ENCODE peak calls at places on chromosomes 11 and 22, in nine cellular contexts. V is HepG2; P is naive thymus-derived CD4-positive, alpha-beta T cell; G is spleen; Z is PC-9; I is CD8-positive, alpha-beta T cell; U is stomach; H is HCT116; S is cardiac muscle cell. T is an unnamed sample.

GRCh38 chr22:42939941-42940653 is 74.9 kb downstream of the PACSIN2 start:
- DNase-seq in V (peak; percentile 88), P (no peak), G (no peak), Z (peak; percentile 99), I (no peak), U (peak; percentile 69), H (peak; percentile 78), S (no peak), T (no peak)

GRCh38 chr11:13924801-13925327 is 37.7 kb upstream of the SPON1 start:
- DNase-seq in V (no peak), P (no peak), G (no peak), Z (no peak), I (no peak), U (no peak), H (no peak), S (no peak), T (no peak)

GRCh38 chr22:20867179-20868099 is 8.6 kb downstream of the SNAP29 start:
- DNase-seq in V (peak; percentile 80), P (no peak), G (no peak), Z (no peak), I (no peak), U (peak; percentile 66), H (no peak), S (peak; percentile 31), T (peak; percentile 36)

GRCh38 chr22:22940961-22941605 is 53.5 kb downstream of the IGLL5 start:
- DNase-seq in V (no peak), P (no peak), G (no peak), Z (no peak), I (no peak), U (peak; percentile 17), H (no peak), S (no peak), T (peak; percentile 3)

GRCh38 chr11:92295175-92296137 is 70.8 kb downstream of the FAT3 start:
- DNase-seq in V (no peak), P (no peak), G (no peak), Z (peak; percentile 32), I (no peak), U (peak; percentile 35), H (no peak), S (no peak), T (no peak)

GRCh38 chr11:129248618-129249017 is 56.5 kb upstream of the ARHGAP32 start:
- DNase-seq in V (peak; percentile 77), P (no peak), G (no peak), Z (no peak), I (no peak), U (no peak), H (no peak), S (no peak), T (no peak)

GRCh38 chr11:46055371-46055770 is 65.9 kb downstream of the PHF21A start:
- DNase-seq in V (peak; percentile 80), P (no peak), G (no peak), Z (no peak), I (no peak), U (no peak), H (no peak), S (no peak), T (no peak)

GRCh38 chr22:32764330-32765116 is 37.0 kb upstream of the TIMP3 start:
- DNase-seq in V (no peak), P (no peak), G (no peak), Z (peak; percentile 79), I (no peak), U (no peak), H (no peak), S (peak; percentile 28), T (no peak)

DNA sequence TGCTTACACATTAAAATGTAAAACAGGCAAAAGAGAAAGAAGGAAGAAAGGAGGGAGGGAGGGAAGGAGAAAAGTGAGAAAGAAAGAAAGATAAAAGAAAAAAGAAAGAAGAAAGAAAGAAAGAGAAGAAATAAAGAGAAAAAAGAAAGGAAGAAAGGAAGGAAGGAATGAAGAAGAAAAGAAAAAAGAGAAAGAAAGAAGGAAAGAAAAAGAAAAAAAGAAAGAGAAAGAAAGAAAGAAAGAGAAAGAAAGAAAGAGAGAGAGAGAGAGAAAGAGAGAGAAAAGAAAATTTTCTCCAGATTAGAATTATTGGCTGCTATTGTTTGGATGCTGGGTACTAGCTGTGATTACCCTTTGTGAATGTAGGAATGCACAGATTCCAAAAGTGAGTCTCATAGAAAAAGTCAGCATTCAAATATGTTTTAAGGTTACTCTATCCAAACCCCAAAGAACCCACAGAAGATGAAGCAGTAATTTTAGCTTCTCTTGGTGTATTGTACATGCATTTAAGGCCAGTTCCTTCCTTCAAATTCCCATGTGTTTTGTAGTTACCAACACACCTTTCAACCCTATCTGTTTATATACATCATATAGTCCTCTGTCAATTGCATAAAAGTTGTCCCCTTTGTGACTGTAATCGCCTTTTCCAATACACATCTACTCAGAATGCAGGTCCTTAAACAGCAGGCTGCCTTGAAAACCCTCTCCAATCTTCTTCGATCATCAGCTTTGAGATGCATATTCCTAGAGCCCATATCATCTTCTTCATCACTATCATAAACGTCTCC is 789 bp upstream of the FAM111A start:
- DNase-seq in V (no peak), P (no peak), G (no peak), Z (no peak), I (no peak), U (no peak), H (no peak), S (no peak), T (no peak)
- H3K27me3 ChIP-seq in V (no peaks in the 10 kb centered on the region), P (no peaks in the 10 kb centered on the region), G (no peaks in the 10 kb centered on the region), Z (no peaks in the 10 kb centered on the region), I (no peaks in the 10 kb centered on the region), U (no peaks in the 10 kb centered on the region), H (no peaks in the 10 kb centered on the region), S (peaks cover 57% of the 10 kb centered on the region), T (no peaks in the 10 kb centered on the region)

GRCh38 chr11:122779047-122779629 is 59.2 kb upstream of the CRTAM start:
- DNase-seq in V (no peak), P (no peak), G (no peak), Z (peak; percentile 91), I (no peak), U (no peak), H (no peak), S (no peak), T (no peak)

GRCh38 chr11:122781378-122782040 is 56.8 kb upstream of the CRTAM start:
- DNase-seq in V (peak; percentile 58), P (peak; percentile 55), G (peak; percentile 92), Z (peak; percentile 62), I (peak; percentile 69), U (peak; percentile 84), H (peak; percentile 67), S (peak; percentile 92), T (peak; percentile 85)

GRCh38 chr11:122782222-122782621 is 56.1 kb upstream of the CRTAM start:
- DNase-seq in V (no peak), P (no peak), G (no peak), Z (no peak), I (no peak), U (no peak), H (no peak), S (no peak), T (no peak)

GRCh38 chr11:122778148-122778547 is 60.2 kb upstream of the CRTAM start:
- DNase-seq in V (no peak), P (no peak), G (no peak), Z (peak; percentile 82), I (no peak), U (no peak), H (no peak), S (no peak), T (no peak)

GRCh38 chr11:122780296-122780949 is 57.9 kb upstream of the CRTAM start:
- DNase-seq in V (no peak), P (no peak), G (no peak), Z (no peak), I (no peak), U (no peak), H (no peak), S (no peak), T (no peak)
- H3K4me1 ChIP-seq in V (no peaks in the 10 kb centered on the region), P (no peaks in the 10 kb centered on the region), G (peaks cover 69% of the 10 kb centered on the region), Z (peaks cover 74% of the 10 kb centered on the region), I (no peaks in the 10 kb centered on the region), U (peaks cover 16% of the 10 kb centered on the region), H (no peaks in the 10 kb centered on the region), S (peaks cover 9% of the 10 kb centered on the region), T (peaks cover 9% of the 10 kb centered on the region)

GRCh38 chr22:26169312-26170111 is at the start of gene SEZ6L:
- DNase-seq in V (no peak), P (peak; percentile 12), G (peak; percentile 77), Z (no peak), I (no peak), U (no peak), H (no peak), S (peak; percentile 66), T (peak; percentile 14)

GRCh38 chr22:26170795-26171194 is 1.5 kb downstream of the SEZ6L start:
- DNase-seq in V (no peak), P (no peak), G (no peak), Z (no peak), I (no peak), U (no peak), H (no peak), S (peak; percentile 85), T (peak; percentile 11)

GRCh38 chr22:26170112-26170492 is 840 bp downstream of the SEZ6L start:
- DNase-seq in V (no peak), P (no peak), G (no peak), Z (no peak), I (no peak), U (no peak), H (no peak), S (no peak), T (no peak)

GRCh38 chr22:26172389-26172990 is 3.2 kb downstream of the SEZ6L start:
- DNase-seq in V (peak; percentile 53), P (no peak), G (no peak), Z (no peak), I (no peak), U (no peak), H (peak; percentile 24), S (peak; percentile 75), T (no peak)

DNA sequence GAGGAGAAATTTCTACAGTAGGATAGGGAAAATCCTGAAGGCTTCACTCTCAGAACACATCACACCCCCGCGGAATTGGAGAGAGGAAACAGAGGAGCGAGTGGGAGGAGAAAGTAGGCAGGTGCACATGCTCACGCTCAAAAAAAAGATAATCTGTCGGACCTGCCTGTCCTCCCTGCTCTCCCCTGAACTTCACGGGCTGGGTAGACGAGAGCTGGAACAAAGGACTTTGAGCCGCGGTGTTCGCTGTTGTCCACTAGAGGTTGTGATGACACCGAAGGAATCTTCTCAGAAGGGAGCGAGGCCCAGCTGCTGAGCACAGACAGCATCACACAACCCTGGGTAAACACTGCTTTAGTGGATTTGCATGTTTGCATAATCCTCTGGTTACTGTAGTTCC is 5.0 kb downstream of the SEZ6L start:
- DNase-seq in V (peak; percentile 23), P (no peak), G (no peak), Z (no peak), I (no peak), U (no peak), H (no peak), S (peak; percentile 20), T (no peak)
- H3K27me3 ChIP-seq in V (peaks cover 13% of the 10 kb centered on the region), P (no peaks in the 10 kb centered on the region), G (peaks cover 64% of the 10 kb centered on the region), Z (peaks cover 23% of the 10 kb centered on the region), I (peaks cover 8% of the 10 kb centered on the region), U (peaks cover 90% of the 10 kb centered on the region), H (peaks cover 34% of the 10 kb centered on the region), S (peaks cover 30% of the 10 kb centered on the region), T (no peaks in the 10 kb centered on the region)

GRCh38 chr11:130462101-130462885 is 13.8 kb downstream of the ADAMTS15 start:
- DNase-seq in V (no peak), P (no peak), G (no peak), Z (no peak), I (no peak), U (no peak), H (no peak), S (no peak), T (no peak)

GRCh38 chr11:130456276-130456675 is 7.8 kb downstream of the ADAMTS15 start:
- DNase-seq in V (no peak), P (no peak), G (no peak), Z (no peak), I (no peak), U (no peak), H (no peak), S (no peak), T (no peak)

GRCh38 chr11:130457909-130458729 is 9.7 kb downstream of the ADAMTS15 start:
- DNase-seq in V (no peak), P (no peak), G (no peak), Z (no peak), I (no peak), U (no peak), H (no peak), S (no peak), T (no peak)

GRCh38 chr11:130462931-130463330 is 14.5 kb downstream of the ADAMTS15 start:
- DNase-seq in V (no peak), P (no peak), G (no peak), Z (no peak), I (no peak), U (no peak), H (no peak), S (no peak), T (no peak)

DNA sequence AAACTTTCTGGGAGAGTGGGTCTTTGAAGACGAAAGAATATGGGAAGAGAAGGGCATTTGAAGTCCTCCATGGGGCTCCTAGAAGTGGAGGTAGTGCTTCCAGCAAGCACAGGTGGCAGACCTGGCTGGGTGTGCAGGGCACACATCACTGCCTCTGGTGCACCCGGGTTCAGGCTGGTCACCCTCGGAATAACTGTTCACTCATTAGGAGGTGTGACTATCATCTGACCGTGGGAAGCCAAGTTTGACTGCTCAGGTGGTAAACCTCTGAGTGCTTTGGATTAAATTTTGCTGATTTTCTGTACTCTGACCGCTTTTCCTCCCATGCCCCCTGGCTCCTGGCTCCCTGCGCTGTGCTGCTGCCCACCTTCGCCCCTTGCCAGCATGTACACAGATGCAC is 11.1 kb downstream of the ADAMTS15 start:
- DNase-seq in V (no peak), P (no peak), G (no peak), Z (no peak), I (no peak), U (no peak), H (no peak), S (no peak), T (no peak)
- H3K4me1 ChIP-seq in V (peaks cover 7% of the 10 kb centered on the region), P (no peaks in the 10 kb centered on the region), G (peaks cover 4% of the 10 kb centered on the region), Z (peaks cover under 1% of the 10 kb centered on the region), I (no peaks in the 10 kb centered on the region), U (peaks cover 11% of the 10 kb centered on the region), H (no peaks in the 10 kb centered on the region), S (peaks cover 8% of the 10 kb centered on the region), T (no peaks in the 10 kb centered on the region)